ENCODE peak calls at places on chromosomes 2 and 18, in five cellular contexts. L is SK-N-SH, P is endodermal cell, C is GM23248, R is neuronal stem cell. T is an unnamed sample.

GRCh38 chr2:164757934-164758695 is 83.5 kb downstream of the COBLL1 start:
- DNase-seq in L (no peak), C (peak), P (no peak), R (no peak), T (no peak)

GRCh38 chr2:100250645-100251044 is 71.7 kb downstream of the LONRF2 start:
- DNase-seq in L (no peak), C (no peak), P (no peak), R (no peak), T (no peak)

GRCh38 chr2:6823111-6823510 is 42.6 kb downstream of the CMPK2 start:
- DNase-seq in P (no peak), L (no peak), R (no peak), C (peak), T (no peak)

GRCh38 chr18:5543854-5544389 is at the start of gene EPB41L3:
- DNase-seq in C (peak), R (no peak), L (peak), P (peak), T (peak)

GRCh38 chr2:174486614-174487535 is at the start of gene GPR155:
- DNase-seq in R (peak), P (peak), L (peak), C (peak), T (peak)

GRCh38 chr2:69581774-69582581 is 61.6 kb downstream of the AAK1 start:
- DNase-seq in P (peak), C (peak), R (no peak), L (no peak), T (no peak)

GRCh38 chr2:26269571-26270170 is 24.9 kb downstream of the HADHB start:
- DNase-seq in L (no peak), P (no peak), R (no peak), C (peak), T (no peak)

GRCh38 chr2:209425082-209426071 is 1.5 kb downstream of the MAP2 start:
- DNase-seq in R (no peak), L (peak), C (peak), P (peak), T (no peak)

GRCh38 chr18:77103991-77104521 is 28.5 kb downstream of the MBP start:
- DNase-seq in C (peak), P (no peak), L (no peak), R (no peak), T (no peak)

GRCh38 chr2:134669731-134670669 is 48.8 kb downstream of the TMEM163 start:
- DNase-seq in L (no peak), P (peak), C (no peak), R (no peak), T (no peak)

GRCh38 chr2:73324126-73324525 is 30.8 kb upstream of the EGR4 start:
- DNase-seq in R (no peak), L (no peak), P (no peak), C (no peak), T (no peak)

GRCh38 chr18:7766383-7766782 is 199.3 kb downstream of the PTPRM start:
- DNase-seq in P (peak), C (no peak), L (peak), R (no peak), T (no peak)

GRCh38 chr18:43665239-43665788 is 388.0 kb upstream of the SYT4 start:
- DNase-seq in R (no peak), P (no peak), L (no peak), C (peak), T (no peak)

GRCh38 chr2:201852878-201853415 is 46.6 kb downstream of the CDK15 start:
- DNase-seq in R (no peak), L (no peak), P (no peak), C (peak), T (no peak)

GRCh38 chr18:63869374-63869773 is 18.1 kb upstream of the SERPINB2 start:
- DNase-seq in R (no peak), P (no peak), C (peak), L (no peak), T (no peak)

DNA sequence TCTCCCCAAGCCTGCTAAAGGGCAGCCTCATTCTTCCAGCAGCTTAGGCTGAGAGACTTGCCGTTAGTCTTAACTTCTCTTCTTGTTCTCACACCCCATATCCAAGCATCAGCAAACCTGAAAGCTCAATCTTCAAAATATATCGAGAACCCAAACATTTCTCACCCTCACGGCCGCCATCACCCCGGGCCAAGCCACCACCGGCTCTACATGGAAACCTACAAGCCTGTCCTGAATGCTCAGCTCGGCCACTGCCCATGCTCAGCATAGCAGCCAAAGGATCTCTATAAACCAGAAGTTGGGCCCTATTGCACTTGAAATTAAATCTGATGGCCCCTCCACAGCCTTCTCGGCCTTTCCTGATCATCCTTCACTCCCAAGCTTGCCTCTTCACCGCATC is 2.1 kb downstream of the HS1BP3 start:
- DNase-seq in R (no peak), P (no peak), L (no peak), C (no peak), T (no peak)
- H3K9ac ChIP-seq in R (no peak), P (no peak), L (no peak), C (no peak), T (no peak)

GRCh38 chr2:36889782-36890181 is 76.6 kb downstream of the STRN start:
- DNase-seq in P (no peak), C (peak), L (no peak), R (no peak), T (peak)
- H3K27ac ChIP-seq in P (no peak), C (peak), L (peak), R (no peak), T (peak)

DNA sequence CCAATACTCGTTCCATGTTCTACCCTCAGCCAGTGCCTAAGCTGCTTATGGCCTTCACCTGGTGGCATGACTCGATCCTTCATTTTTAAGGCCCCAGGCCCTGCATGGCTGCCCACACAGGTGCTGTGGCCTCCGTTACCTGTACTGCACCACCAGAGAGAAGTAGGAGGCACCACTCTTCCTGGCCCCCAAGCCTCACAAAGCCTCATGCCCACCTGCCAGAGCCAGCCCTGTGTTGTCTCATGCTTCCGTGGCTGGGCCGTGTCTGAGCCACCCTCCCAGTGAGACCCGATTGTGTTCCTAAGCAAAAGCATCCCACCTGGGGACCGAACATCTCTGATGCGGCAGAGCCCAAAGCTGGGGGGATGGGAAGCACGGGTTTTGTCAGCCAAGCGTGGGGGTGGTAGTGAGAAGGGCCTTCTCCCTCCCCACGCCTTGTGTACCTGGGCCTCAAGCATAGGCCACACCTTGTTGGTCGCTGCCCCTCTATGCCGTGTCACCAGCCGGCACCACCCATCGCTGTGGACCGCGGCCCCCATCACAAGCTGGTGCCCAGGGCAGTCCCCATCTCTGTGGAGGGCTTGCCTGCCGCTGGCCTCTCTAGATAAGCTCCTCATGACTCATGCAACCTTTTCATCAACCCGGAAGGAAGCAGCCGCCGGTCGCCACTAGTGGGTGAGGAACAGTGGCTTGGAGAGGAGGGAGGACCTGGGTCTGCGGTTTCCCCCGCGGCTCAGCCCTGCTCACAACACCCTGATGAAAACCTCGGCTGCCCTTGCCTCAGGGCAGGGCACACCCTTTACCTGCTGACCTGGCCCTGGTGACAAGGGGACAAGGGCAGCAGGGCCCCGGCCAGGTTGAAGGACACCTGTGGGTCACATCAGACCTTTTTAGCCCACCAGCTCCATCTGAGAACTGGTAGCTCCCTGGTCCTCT is 2.7 kb upstream of the RNPEPL1 start:
- DNase-seq in L (peak), P (peak), R (no peak), C (peak), T (peak)
- H3K4me3 ChIP-seq in L (peak), P (no peak), R (no peak), C (peak), T (peak)

GRCh38 chr2:65381607-65382032 is 50.8 kb downstream of the SPRED2 start:
- DNase-seq in L (no peak), C (no peak), R (no peak), P (no peak), T (no peak)

GRCh38 chr2:65383571-65384488 is 48.6 kb downstream of the SPRED2 start:
- DNase-seq in P (peak), L (no peak), C (no peak), R (no peak), T (peak)

GRCh38 chr2:65382323-65382722 is 50.1 kb downstream of the SPRED2 start:
- DNase-seq in C (no peak), R (no peak), L (no peak), P (no peak), T (no peak)

GRCh38 chr2:65380243-65380642 is 52.2 kb downstream of the SPRED2 start:
- DNase-seq in R (no peak), C (peak), L (no peak), P (no peak), T (no peak)

DNA sequence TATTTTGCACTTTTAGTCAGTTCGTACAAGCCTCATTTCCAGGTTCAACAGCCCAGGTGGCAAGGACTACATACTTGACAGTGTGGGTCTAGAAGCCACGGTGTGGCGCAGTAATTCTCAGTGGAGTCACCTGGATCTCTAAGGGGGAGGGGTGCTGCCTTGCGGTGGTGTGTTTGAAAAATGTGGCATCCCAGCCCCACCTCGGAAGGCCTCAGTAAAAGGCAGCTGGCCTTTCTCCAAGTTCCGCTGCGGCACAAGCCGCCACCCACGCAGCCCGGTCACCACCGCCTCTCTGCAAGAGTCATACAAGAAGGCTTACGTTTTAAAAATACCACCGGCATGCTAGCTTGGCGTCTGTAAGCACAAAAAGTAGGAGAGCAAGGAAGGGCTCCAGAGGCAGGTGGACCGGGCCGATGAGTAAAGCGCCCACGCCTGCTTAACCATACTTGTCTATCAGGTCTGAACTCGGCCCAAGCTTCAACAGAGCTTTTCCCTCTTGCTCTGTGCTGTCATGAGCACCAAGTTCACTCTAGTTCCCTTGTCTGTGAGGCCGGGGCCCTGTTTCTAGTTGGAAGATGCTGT is 49.5 kb downstream of the SPRED2 start:
- DNase-seq in L (peak), P (peak), R (no peak), C (peak), T (peak)
- H3K9ac ChIP-seq in L (no peak), P (no peak), R (no peak), C (peak), T (peak)

GRCh38 chr2:127651381-127651809 is 5.4 kb downstream of the GPR17 start:
- DNase-seq in R (no peak), C (no peak), L (no peak), P (no peak), T (no peak)

GRCh38 chr2:127650785-127651380 is 4.9 kb downstream of the GPR17 start:
- DNase-seq in C (peak), L (no peak), P (no peak), R (no peak), T (no peak)

GRCh38 chr2:127649684-127650040 is 3.7 kb downstream of the GPR17 start:
- DNase-seq in P (peak), C (peak), L (peak), R (peak), T (peak)

GRCh38 chr2:127649100-127649611 is 3.2 kb downstream of the GPR17 start:
- DNase-seq in P (no peak), C (no peak), L (no peak), R (no peak), T (no peak)

DNA sequence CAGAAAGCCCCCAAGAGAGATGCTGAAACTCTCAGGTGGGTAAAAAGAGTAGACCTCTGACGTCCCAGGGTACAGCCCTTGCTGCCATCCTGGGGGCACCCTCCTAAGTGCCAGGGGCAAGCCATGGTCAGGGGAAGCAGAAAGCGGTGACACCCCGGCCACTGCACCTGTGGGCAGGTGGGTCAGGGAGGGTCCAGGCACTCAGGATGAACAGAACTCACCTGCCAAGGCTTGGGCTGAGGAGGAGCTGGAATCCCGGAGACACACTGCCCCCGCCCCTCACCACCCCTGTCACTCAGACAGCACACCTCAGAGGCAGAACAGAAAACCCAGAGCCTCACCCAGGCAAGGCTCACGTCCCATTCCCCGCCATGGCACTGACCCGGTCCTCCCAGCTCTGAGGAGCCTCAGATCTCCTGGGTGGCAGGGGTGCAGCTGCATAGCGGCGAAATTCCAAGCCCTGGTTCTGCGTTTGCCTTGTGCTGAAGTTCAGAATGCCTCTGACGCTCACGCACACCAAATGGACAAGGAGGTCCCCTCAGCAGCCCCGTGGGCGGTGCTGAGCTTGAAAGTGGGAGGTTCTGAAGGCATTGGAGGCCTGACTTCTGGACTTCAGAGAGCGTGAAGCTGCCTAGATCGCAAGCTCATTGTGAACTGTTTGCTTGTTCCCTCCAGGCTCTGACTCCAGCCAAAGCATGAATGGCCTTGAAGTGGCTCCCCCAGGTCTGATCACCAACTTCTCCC is 4.3 kb downstream of the GPR17 start:
- DNase-seq in P (no peak), L (no peak), C (peak), R (no peak), T (no peak)
- H3K27ac ChIP-seq in P (no peak), L (no peak), C (no peak), R (no peak), T (no peak)

DNA sequence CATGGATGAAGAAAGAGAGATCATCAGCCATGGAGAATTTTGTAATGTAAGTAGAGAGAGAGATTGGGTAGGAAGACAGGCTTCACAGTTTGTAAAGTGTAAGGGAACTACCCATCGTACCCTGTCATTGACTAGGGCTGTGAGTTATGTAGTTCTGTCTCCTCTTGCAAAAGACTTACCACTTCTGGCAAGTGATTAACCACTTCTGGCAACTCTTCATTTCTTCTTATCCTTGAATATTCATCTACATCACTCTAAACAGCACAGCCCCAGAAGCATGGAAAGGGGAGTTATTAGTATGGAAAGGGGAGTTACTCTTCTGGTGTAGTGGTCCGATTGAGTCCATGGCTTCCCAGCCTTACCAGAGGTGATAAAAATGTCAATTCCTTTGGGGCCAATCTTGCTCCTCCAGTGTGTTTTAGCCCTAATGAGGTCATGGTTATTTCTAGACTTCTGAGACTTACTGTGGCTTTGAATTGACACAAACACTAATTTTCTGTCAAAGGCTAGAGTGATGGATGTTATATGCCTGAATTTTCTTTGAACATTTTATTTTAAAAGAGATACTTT is 52.0 kb downstream of the STAT1 start:
- DNase-seq in L (no peak), C (peak), R (no peak), P (no peak), T (no peak)
- H3K4me3 ChIP-seq in L (no peak), C (no peak), R (no peak), P (no peak), T (no peak)

DNA sequence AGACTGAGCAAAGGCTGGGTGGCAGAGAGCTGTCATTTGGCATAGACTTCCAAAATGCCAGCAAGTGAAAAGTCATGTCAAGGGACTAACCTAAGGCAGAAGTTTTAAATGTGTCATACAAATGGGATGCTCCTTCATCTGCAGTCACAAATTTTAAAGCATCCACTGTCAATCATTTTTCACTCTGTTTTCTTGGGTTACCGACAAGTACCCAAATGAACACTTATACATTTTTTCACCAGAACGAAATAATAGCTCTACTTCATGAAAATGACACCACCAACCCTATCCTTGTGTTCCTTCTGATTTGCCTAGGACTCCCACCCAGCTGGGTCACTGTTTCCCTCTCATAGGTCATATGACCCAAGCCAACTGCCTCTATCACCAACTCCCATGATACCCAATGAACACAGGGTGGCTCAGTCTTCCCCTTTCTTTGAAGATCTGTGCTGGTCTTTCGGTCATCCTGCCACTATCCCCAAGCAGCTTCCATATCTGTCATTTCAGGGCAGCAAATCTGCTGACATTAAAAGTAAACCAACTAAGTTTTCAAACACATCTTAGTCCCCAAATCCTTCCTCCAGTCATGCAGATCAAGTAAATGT is 21.5 kb downstream of the KLF7 start:
- DNase-seq in C (no peak), R (no peak), P (no peak), L (no peak), T (no peak)
- H3K9ac ChIP-seq in C (peak), R (no peak), P (no peak), L (no peak), T (no peak)

GRCh38 chr2:81395746-81396145 is 1091.2 kb upstream of the LRRTM1 start:
- DNase-seq in R (no peak), L (no peak), P (no peak), C (no peak), T (no peak)
- H3K27ac ChIP-seq in R (no peak), L (no peak), P (no peak), C (no peak), T (no peak)

GRCh38 chr2:162490795-162491470 is 147.0 kb downstream of the GCA start:
- DNase-seq in P (no peak), L (no peak), R (no peak), C (no peak), T (no peak)

GRCh38 chr2:162487816-162488215 is 143.9 kb downstream of the GCA start:
- DNase-seq in P (no peak), L (no peak), C (no peak), R (no peak), T (no peak)

GRCh38 chr2:162492225-162492624 is 148.3 kb downstream of the GCA start:
- DNase-seq in L (no peak), P (no peak), R (no peak), C (no peak), T (no peak)

GRCh38 chr2:162490052-162490717 is 146.3 kb downstream of the GCA start:
- DNase-seq in L (no peak), C (peak), P (no peak), R (no peak), T (no peak)
- H3K4me3 ChIP-seq in L (no peak), C (no peak), P (no peak), R (peak), T (no peak)

GRCh38 chr18:1811282-1811681 is 760.0 kb downstream of the METTL4 start:
- DNase-seq in L (no peak), R (no peak), C (no peak), P (no peak), T (no peak)
- H3K9ac ChIP-seq in L (no peak), R (no peak), C (no peak), P (no peak), T (no peak)